ENCODE peak calls at places on chromosomes 3 and 15, in eight cellular contexts. One of them, this sample, is unnamed.

GRCh38 chr15:83030021-83030420 is 18.6 kb upstream of the C15orf40 start:
- DNase-seq in BE2C: no peak
- DNase-seq in HS-5: no peak
- DNase-seq in heart right ventricle: no peak
- DNase-seq in CD4-positive, alpha-beta T cell: no peak
- DNase-seq in activated CD4-positive, alpha-beta T cell treated with anti-CD3 and anti-CD28 coated beads, Interleukin-2, amount 50 U/mL, for 24 hours: no peak
- DNase-seq in activated naive CD8-positive, alpha-beta T cell treated with anti-CD3 and anti-CD28 coated beads, Interleukin-2, amount 50 U/mL, for 16 hours: no peak
- DNase-seq in central memory CD8-positive, alpha-beta T cell: no peak
- DNase-seq in this sample: no peak

GRCh38 chr15:82570721-82571519 is 30.7 kb upstream of the RPS17 start:
- DNase-seq in HS-5: no peak
- DNase-seq in CD4-positive, alpha-beta T cell: no peak
- DNase-seq in activated naive CD8-positive, alpha-beta T cell treated with anti-CD3 and anti-CD28 coated beads, Interleukin-2, amount 50 U/mL, for 16 hours: no peak
- DNase-seq in central memory CD8-positive, alpha-beta T cell: no peak
- DNase-seq in activated CD4-positive, alpha-beta T cell treated with anti-CD3 and anti-CD28 coated beads, Interleukin-2, amount 50 U/mL, for 24 hours: no peak
- DNase-seq in BE2C: no peak
- DNase-seq in heart right ventricle: no peak
- DNase-seq in this sample: no peak

GRCh38 chr3:158167737-158168469 is 58.0 kb downstream of the RSRC1 start:
- DNase-seq in BE2C: no peak
- DNase-seq in activated CD4-positive, alpha-beta T cell treated with anti-CD3 and anti-CD28 coated beads, Interleukin-2, amount 50 U/mL, for 24 hours: no peak
- DNase-seq in CD4-positive, alpha-beta T cell: no peak
- DNase-seq in HS-5: peak
- DNase-seq in central memory CD8-positive, alpha-beta T cell: no peak
- DNase-seq in activated naive CD8-positive, alpha-beta T cell treated with anti-CD3 and anti-CD28 coated beads, Interleukin-2, amount 50 U/mL, for 16 hours: no peak
- DNase-seq in heart right ventricle: no peak
- DNase-seq in this sample: no peak

GRCh38 chr3:60094392-60094947 is 1044.6 kb upstream of the CFAP20DC start:
- DNase-seq in HS-5: no peak
- DNase-seq in BE2C: no peak
- DNase-seq in heart right ventricle: no peak
- DNase-seq in activated CD4-positive, alpha-beta T cell treated with anti-CD3 and anti-CD28 coated beads, Interleukin-2, amount 50 U/mL, for 24 hours: no peak
- DNase-seq in central memory CD8-positive, alpha-beta T cell: no peak
- DNase-seq in CD4-positive, alpha-beta T cell: peak
- DNase-seq in activated naive CD8-positive, alpha-beta T cell treated with anti-CD3 and anti-CD28 coated beads, Interleukin-2, amount 50 U/mL, for 16 hours: no peak
- DNase-seq in this sample: no peak

GRCh38 chr3:121718205-121718846 is 31.2 kb downstream of the GOLGB1 start:
- DNase-seq in activated CD4-positive, alpha-beta T cell treated with anti-CD3 and anti-CD28 coated beads, Interleukin-2, amount 50 U/mL, for 24 hours: no peak
- DNase-seq in CD4-positive, alpha-beta T cell: no peak
- DNase-seq in BE2C: no peak
- DNase-seq in central memory CD8-positive, alpha-beta T cell: no peak
- DNase-seq in activated naive CD8-positive, alpha-beta T cell treated with anti-CD3 and anti-CD28 coated beads, Interleukin-2, amount 50 U/mL, for 16 hours: no peak
- DNase-seq in HS-5: no peak
- DNase-seq in heart right ventricle: no peak
- DNase-seq in this sample: no peak

GRCh38 chr15:66745530-66746230 is 43.6 kb downstream of the SMAD6 start:
- DNase-seq in CD4-positive, alpha-beta T cell: no peak
- DNase-seq in activated CD4-positive, alpha-beta T cell treated with anti-CD3 and anti-CD28 coated beads, Interleukin-2, amount 50 U/mL, for 24 hours: no peak
- DNase-seq in activated naive CD8-positive, alpha-beta T cell treated with anti-CD3 and anti-CD28 coated beads, Interleukin-2, amount 50 U/mL, for 16 hours: no peak
- DNase-seq in central memory CD8-positive, alpha-beta T cell: no peak
- DNase-seq in heart right ventricle: no peak
- DNase-seq in HS-5: no peak
- DNase-seq in BE2C: no peak
- DNase-seq in this sample: no peak

GRCh38 chr3:180989291-180990163 is at the start of gene DNAJC19:
- DNase-seq in activated naive CD8-positive, alpha-beta T cell treated with anti-CD3 and anti-CD28 coated beads, Interleukin-2, amount 50 U/mL, for 16 hours: peak
- DNase-seq in heart right ventricle: peak
- DNase-seq in activated CD4-positive, alpha-beta T cell treated with anti-CD3 and anti-CD28 coated beads, Interleukin-2, amount 50 U/mL, for 24 hours: peak
- DNase-seq in HS-5: peak
- DNase-seq in central memory CD8-positive, alpha-beta T cell: peak
- DNase-seq in CD4-positive, alpha-beta T cell: peak
- DNase-seq in BE2C: peak
- DNase-seq in this sample: peak

GRCh38 chr15:85337398-85338074 is 42.9 kb upstream of the AKAP13 start:
- DNase-seq in CD4-positive, alpha-beta T cell: no peak
- DNase-seq in BE2C: no peak
- DNase-seq in central memory CD8-positive, alpha-beta T cell: no peak
- DNase-seq in HS-5: no peak
- DNase-seq in heart right ventricle: peak
- DNase-seq in activated naive CD8-positive, alpha-beta T cell treated with anti-CD3 and anti-CD28 coated beads, Interleukin-2, amount 50 U/mL, for 16 hours: no peak
- DNase-seq in activated CD4-positive, alpha-beta T cell treated with anti-CD3 and anti-CD28 coated beads, Interleukin-2, amount 50 U/mL, for 24 hours: no peak
- DNase-seq in this sample: no peak